ENCODE peak calls at places on chromosome 22, in ten cellular contexts. P is DND-41, D is fibroblast of lung, E is mammary epithelial cell, H is GM23338, U is hepatocyte, I is neural progenitor cell, X is PC-9, T is endothelial cell of umbilical vein, M is PC-3. J is an unnamed sample. For H4K20me1, the result is how much of the 10 kb centered on the place peaks cover.

GRCh38 chr22:44811141-44811540 is 58.8 kb downstream of the ARHGAP8 start:
- DNase-seq in M (no peak), I (no peak), E (no peak), P (no peak), T (no peak), D (no peak), H (no peak), X (no peak), U (no peak), J (no peak)

GRCh38 chr22:42933783-42934144 is 76.7 kb upstream of the ARFGAP3 start:
- DNase-seq in I (no peak), E (peak), M (peak), U (peak), D (peak), P (no peak), T (peak), H (no peak), X (no peak), J (no peak)

GRCh38 chr22:39243443-39244072 is 1.2 kb downstream of the PDGFB start:
- DNase-seq in U (peak), H (peak), P (no peak), M (peak), X (peak), T (no peak), D (no peak), I (peak), E (peak), J (no peak)

GRCh38 chr22:45548991-45549736 is 46.5 kb downstream of the FBLN1 start:
- DNase-seq in H (peak), X (peak), P (no peak), E (no peak), T (no peak), M (peak), U (peak), I (peak), D (peak), J (no peak)

GRCh38 chr22:25663654-25664053 is 78.3 kb upstream of the MYO18B start:
- DNase-seq in M (no peak), H (no peak), P (no peak), I (no peak), T (no peak), E (no peak), U (peak), X (no peak), D (no peak), J (no peak)

GRCh38 chr22:46287873-46288751 is 8.6 kb upstream of the GTSE1 start:
- DNase-seq in X (no peak), P (no peak), U (no peak), E (no peak), I (no peak), D (no peak), H (no peak), T (peak), M (no peak), J (peak)

GRCh38 chr22:48047722-48048500 is 1285.5 kb downstream of the TBC1D22A start:
- DNase-seq in D (no peak), U (no peak), P (no peak), X (no peak), T (no peak), I (no peak), H (no peak), M (no peak), E (no peak), J (no peak)

GRCh38 chr22:24185001-24185500 is 3.8 kb downstream of the SUSD2 start:
- DNase-seq in H (no peak), D (no peak), I (no peak), E (no peak), X (no peak), P (no peak), U (no peak), M (no peak), T (no peak), J (no peak)

GRCh38 chr22:26711205-26711958 is 54.0 kb downstream of the MIAT start:
- DNase-seq in X (no peak), I (no peak), U (no peak), P (no peak), T (peak), D (no peak), H (no peak), M (no peak), E (no peak), J (peak)

GRCh38 chr22:46737105-46737975 is 712 bp downstream of the CERK start:
- DNase-seq in D (peak), X (no peak), M (peak), E (no peak), U (peak), H (peak), I (peak), P (peak), T (peak), J (peak)

GRCh38 chr22:32040324-32040904 is 2.6 kb upstream of the SLC5A1 start:
- DNase-seq in P (no peak), I (no peak), E (no peak), M (no peak), H (no peak), X (no peak), T (no peak), U (no peak), D (no peak), J (no peak)

GRCh38 chr22:23155143-23155542 is 9.9 kb downstream of the RAB36 start:
- DNase-seq in T (no peak), I (no peak), E (no peak), X (no peak), P (no peak), M (no peak), H (no peak), U (no peak), D (no peak), J (no peak)

GRCh38 chr22:46033256-46034200 is 56.6 kb upstream of the WNT7B start:
- DNase-seq in M (no peak), X (no peak), P (no peak), H (no peak), T (peak), U (no peak), I (no peak), D (peak), E (no peak), J (no peak)

GRCh38 chr22:47335460-47335859 is 573.0 kb downstream of the TBC1D22A start:
- DNase-seq in X (no peak), M (no peak), D (no peak), U (no peak), H (no peak), E (no peak), P (no peak), T (no peak), I (no peak), J (no peak)

DNA sequence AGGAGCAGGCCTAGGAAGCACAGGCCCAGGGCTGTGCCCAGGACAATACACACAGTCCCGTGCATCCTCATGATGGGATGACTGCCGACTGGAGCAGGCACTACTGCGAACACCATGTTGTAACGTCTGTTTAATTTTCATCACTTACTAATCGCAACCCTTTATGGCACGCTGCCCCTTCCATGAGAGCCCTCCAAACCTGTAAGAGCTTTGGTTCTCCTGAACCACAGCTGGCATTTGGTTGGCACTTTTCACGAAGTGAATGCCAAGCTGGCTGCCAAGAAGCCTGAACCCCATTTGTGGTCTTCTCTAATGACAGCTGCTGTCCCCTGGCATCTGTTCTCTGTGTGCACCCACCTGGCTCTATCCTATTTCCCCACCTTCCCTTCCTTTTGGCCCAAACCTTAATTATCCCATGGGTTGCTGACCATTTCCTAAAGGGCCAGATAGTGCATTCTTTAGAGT is 36.5 kb downstream of the APOL1 start:
- DNase-seq in P (no peak), D (no peak), U (no peak), M (no peak), E (no peak), I (no peak), T (no peak), H (no peak), X (no peak), J (no peak)
- H3K4me3 ChIP-seq in P (no peak), D (no peak), U (no peak), M (no peak), E (no peak), I (no peak), T (no peak), H (no peak), X (no peak), J (no peak)

DNA sequence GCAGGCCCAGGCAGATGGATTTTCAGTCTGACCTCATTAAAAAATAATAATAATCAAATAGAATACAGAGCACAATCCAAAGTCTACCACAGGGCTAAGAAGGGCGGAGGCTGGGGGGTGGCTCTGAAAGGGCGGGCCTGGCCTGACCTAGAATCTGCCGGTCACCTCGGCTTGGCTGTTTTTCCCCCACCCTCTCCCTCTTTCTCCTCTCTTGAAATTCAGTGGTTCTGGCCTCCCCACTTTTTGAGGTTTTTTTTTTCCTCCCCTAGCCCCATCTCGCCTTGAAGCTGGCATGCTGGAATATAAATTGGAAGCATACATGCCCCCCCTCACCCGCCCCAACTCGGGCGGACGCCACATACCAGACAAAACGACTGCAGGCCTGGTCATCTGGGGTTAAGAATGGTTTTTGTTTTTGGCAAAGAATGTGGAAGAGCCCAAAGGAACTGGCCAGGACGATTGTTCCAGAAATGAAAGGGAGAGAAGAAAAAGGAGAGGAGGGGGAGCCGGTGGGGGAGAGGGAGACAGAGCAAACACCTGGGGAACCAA is 25.1 kb downstream of the MN1 start:
- DNase-seq in D (peak), I (peak), U (no peak), T (no peak), E (no peak), M (no peak), H (peak), P (no peak), X (no peak), J (no peak)
- H2AFZ ChIP-seq in D (no peak), I (no peak), U (no peak), T (no peak), E (no peak), M (no peak), H (peak), P (no peak), X (no peak), J (no peak)

GRCh38 chr22:37865510-37865909 is 16.3 kb downstream of the EIF3L start:
- DNase-seq in U (no peak), T (no peak), P (no peak), X (no peak), H (no peak), M (no peak), D (no peak), I (no peak), E (no peak), J (no peak)

GRCh38 chr22:37855462-37855861 is 6.2 kb downstream of the EIF3L start:
- DNase-seq in H (no peak), P (no peak), T (no peak), U (no peak), E (no peak), I (no peak), D (peak), X (no peak), M (no peak), J (no peak)

GRCh38 chr22:37854946-37855345 is 5.7 kb downstream of the EIF3L start:
- DNase-seq in X (no peak), U (no peak), E (no peak), P (no peak), M (no peak), H (no peak), I (no peak), T (no peak), D (no peak), J (no peak)

GRCh38 chr22:37862570-37863325 is 13.5 kb downstream of the EIF3L start:
- DNase-seq in E (no peak), X (no peak), H (no peak), I (no peak), U (no peak), M (no peak), T (no peak), P (no peak), D (peak), J (no peak)

DNA sequence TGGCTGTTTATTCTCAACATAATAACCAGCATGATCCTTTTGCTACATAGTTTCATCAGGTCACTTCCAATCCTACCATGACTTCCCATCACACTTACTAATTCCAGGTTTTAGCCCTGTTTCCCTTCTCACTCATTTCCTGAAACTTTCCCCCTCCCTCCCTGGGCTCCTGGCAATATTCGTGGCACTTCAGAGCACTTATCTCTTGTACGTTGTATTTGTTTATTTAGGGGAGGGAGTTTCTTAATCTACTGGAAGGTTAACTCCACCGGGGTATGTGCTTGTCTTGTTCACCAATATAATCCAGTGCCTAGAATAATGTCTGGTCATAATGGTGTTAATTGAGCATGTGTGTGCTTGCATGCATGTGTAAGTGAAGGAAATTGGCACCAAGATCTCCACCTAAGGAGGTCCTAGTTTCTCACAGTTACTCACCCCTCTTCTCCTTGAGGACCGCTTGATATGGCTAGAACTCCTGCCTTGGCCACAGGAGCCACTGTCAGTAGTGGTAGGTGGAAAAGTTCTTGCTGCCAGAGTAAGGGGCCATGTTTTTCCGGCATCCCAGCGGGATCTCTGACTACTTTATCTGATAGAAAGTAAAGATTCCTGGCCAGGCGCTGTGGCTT is 11.7 kb downstream of the EIF3L start:
- DNase-seq in T (peak), D (no peak), X (no peak), H (no peak), E (no peak), M (no peak), I (no peak), U (no peak), P (no peak), J (no peak)
- H4K20me1 ChIP-seq in T (under half), D (under half), X (under half), H (under half), E (under half), M (under half), I (under half), U (under half), P (under half), J (under half)

GRCh38 chr22:19285831-19286230 is 5.7 kb downstream of the CLTCL1 start:
- DNase-seq in X (no peak), D (no peak), T (no peak), I (no peak), U (no peak), H (no peak), P (no peak), E (no peak), M (no peak), J (no peak)

GRCh38 chr22:19289475-19290161 is 1.9 kb downstream of the CLTCL1 start:
- DNase-seq in D (peak), E (peak), X (no peak), U (peak), H (no peak), M (peak), I (no peak), P (no peak), T (no peak), J (no peak)

GRCh38 chr22:19287889-19288288 is 3.6 kb downstream of the CLTCL1 start:
- DNase-seq in U (peak), T (no peak), H (no peak), P (no peak), M (peak), X (peak), I (no peak), E (peak), D (peak), J (no peak)

GRCh38 chr22:19290400-19291217 is 910 bp downstream of the CLTCL1 start:
- DNase-seq in D (no peak), E (no peak), T (no peak), U (no peak), X (no peak), M (no peak), H (peak), I (no peak), P (no peak), J (no peak)

DNA sequence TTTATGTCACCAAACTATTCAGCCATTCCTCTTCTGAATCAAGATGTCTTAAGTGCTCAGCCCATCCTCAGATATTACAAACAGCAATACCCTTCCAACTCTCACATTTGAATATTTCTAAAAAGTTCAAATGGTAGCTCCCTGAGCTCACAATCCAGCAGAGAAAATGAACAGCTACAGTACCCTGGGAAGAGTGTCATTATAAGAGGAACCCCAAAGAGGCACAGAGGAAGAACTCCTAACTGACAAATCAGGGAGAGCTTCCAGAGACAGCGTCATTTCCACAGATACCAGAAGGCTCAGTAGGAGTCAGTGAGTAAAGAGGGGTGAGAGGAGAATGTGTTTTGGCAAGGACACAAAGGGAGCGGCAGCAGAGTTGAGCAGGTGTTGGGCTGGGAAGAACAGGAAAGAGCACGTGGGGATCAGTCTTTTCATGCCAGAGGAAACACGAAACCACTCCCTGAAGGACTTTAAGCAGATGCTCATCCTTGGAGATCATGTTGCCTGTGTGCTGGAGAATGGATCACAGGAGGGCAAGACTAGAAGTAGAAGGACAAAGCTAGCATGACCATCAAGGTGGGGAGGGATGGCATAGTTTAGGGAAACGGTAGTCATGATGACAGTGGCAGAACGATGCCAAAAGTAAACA is 4.3 kb downstream of the CLTCL1 start:
- DNase-seq in D (peak), E (peak), H (peak), I (peak), M (peak), T (no peak), U (no peak), X (peak), P (no peak), J (no peak)
- H3K4me3 ChIP-seq in D (no peak), E (no peak), H (no peak), I (no peak), M (no peak), T (no peak), U (no peak), X (no peak), P (no peak), J (no peak)

GRCh38 chr22:49999063-49999900 is 13.3 kb downstream of the IL17REL start:
- DNase-seq in T (no peak), P (no peak), D (no peak), M (no peak), X (no peak), I (peak), E (no peak), U (peak), H (peak), J (no peak)
- H2AFZ ChIP-seq in T (peak), P (no peak), D (no peak), M (no peak), X (no peak), I (peak), E (peak), U (no peak), H (peak), J (no peak)

DNA sequence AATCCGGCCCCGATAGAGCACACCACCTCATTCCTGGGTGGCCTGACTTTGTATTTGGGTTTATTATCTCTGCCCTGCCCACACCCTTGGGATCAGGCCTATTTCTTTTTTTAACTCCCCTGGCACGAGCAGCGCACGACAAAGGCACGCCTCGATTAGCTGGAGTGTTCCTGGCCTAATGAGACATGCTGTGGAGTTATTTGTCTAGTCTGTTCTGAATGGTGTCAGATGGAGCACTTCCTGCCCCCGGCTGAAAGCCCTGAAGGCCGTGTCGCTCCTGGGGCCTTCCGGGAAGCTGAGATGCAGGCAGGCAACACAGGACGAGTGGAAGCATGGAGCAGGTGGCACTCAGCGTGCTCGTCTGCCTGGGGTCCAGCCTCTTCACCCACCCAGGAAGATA is 47.1 kb downstream of the LARGE1 start:
- DNase-seq in H (no peak), D (no peak), X (no peak), M (no peak), P (no peak), T (no peak), I (no peak), U (no peak), E (no peak), J (no peak)
- H4K20me1 ChIP-seq in H (half or more), D (under half), X (under half), M (under half), P (under half), T (under half), I (half or more), U (under half), E (under half), J (under half)

GRCh38 chr22:29385305-29385704 is 3.1 kb downstream of the AP1B1 start:
- DNase-seq in M (no peak), E (no peak), P (no peak), T (no peak), I (no peak), H (peak), D (no peak), X (no peak), U (no peak), J (no peak)

GRCh38 chr22:29380032-29380781 is 8.2 kb downstream of the AP1B1 start:
- DNase-seq in P (no peak), H (no peak), U (no peak), M (peak), T (peak), D (no peak), I (no peak), X (no peak), E (peak), J (no peak)

GRCh38 chr22:29380856-29381255 is 7.5 kb downstream of the AP1B1 start:
- DNase-seq in U (no peak), E (no peak), D (no peak), T (no peak), M (no peak), X (no peak), I (no peak), P (no peak), H (no peak), J (no peak)

GRCh38 chr22:29383740-29384139 is 4.6 kb downstream of the AP1B1 start:
- DNase-seq in U (no peak), P (no peak), E (no peak), D (no peak), T (no peak), H (no peak), M (no peak), I (no peak), X (no peak), J (no peak)

GRCh38 chr22:29382575-29383328 is 5.6 kb downstream of the AP1B1 start:
- DNase-seq in H (no peak), I (no peak), T (peak), X (no peak), U (peak), P (no peak), M (no peak), D (no peak), E (no peak), J (no peak)
- H3K4me3 ChIP-seq in H (no peak), I (no peak), T (no peak), X (no peak), U (no peak), P (no peak), M (no peak), D (no peak), E (no peak), J (no peak)